ENCODE peak calls at places on chromosomes 2 and 18, in nine cellular contexts. M, H, D, O, A, N, C, W and T are unnamed samples.

GRCh38 chr18:41113885-41114482 is 841.0 kb upstream of the PIK3C3 start:
- DNase-seq in M (peak; percentile 81), H (no peak), D (no peak), O (peak; percentile 85), A (no peak), N (no peak), C (peak; percentile 18), W (no peak), T (no peak)

GRCh38 chr18:63997041-63997440 is 27.2 kb downstream of the SERPINB8 start:
- DNase-seq in M (no peak), H (no peak), D (no peak), O (no peak), A (no peak), N (no peak), C (no peak), W (no peak), T (no peak)

GRCh38 chr2:223101340-223102039 is 49.5 kb downstream of the KCNE4 start:
- DNase-seq in M (peak; percentile 61), H (peak; percentile 73), D (peak; percentile 55), O (no peak), A (no peak), N (peak; percentile 4), C (peak; percentile 55), W (no peak), T (peak; percentile 82)

GRCh38 chr2:152483276-152483996 is 148.5 kb downstream of the FMNL2 start:
- DNase-seq in M (no peak), H (no peak), D (no peak), O (no peak), A (no peak), N (no peak), C (peak; percentile 53), W (no peak), T (no peak)

GRCh38 chr2:162574615-162575452 is 230.9 kb downstream of the GCA start:
- DNase-seq in M (no peak), H (peak; percentile 65), D (no peak), O (no peak), A (no peak), N (no peak), C (no peak), W (no peak), T (no peak)

GRCh38 chr2:205297846-205298245 is 384.5 kb upstream of the NRP2 start:
- DNase-seq in M (no peak), H (no peak), D (no peak), O (no peak), A (no peak), N (no peak), C (peak; percentile 25), W (no peak), T (no peak)

GRCh38 chr2:3203497-3204019 is 174.1 kb downstream of the EIPR1 start:
- DNase-seq in M (no peak), H (no peak), D (no peak), O (no peak), A (no peak), N (no peak), C (no peak), W (no peak), T (no peak)

GRCh38 chr2:18752667-18753422 is 163.5 kb upstream of the NT5C1B start:
- DNase-seq in M (peak; percentile 41), H (no peak), D (no peak), O (no peak), A (no peak), N (no peak), C (peak; percentile 24), W (no peak), T (peak; percentile 8)

GRCh38 chr18:28183418-28184078 is 6.6 kb upstream of the CDH2 start:
- DNase-seq in M (peak; percentile 39), H (no peak), D (no peak), O (peak; percentile 41), A (no peak), N (no peak), C (peak; percentile 46), W (no peak), T (no peak)

GRCh38 chr2:4869154-4869553 is 823.0 kb upstream of the SOX11 start:
- DNase-seq in M (no peak), H (no peak), D (no peak), O (no peak), A (no peak), N (no peak), C (no peak), W (no peak), T (no peak)
- H3K4me3 ChIP-seq in M (no peak overlapping the region), H (no peak overlapping the region), D (no peak overlapping the region), O (no peak overlapping the region), A (no peak overlapping the region), N (no peak overlapping the region), C (no peak overlapping the region), W (no peak overlapping the region), T (no peak overlapping the region)

DNA sequence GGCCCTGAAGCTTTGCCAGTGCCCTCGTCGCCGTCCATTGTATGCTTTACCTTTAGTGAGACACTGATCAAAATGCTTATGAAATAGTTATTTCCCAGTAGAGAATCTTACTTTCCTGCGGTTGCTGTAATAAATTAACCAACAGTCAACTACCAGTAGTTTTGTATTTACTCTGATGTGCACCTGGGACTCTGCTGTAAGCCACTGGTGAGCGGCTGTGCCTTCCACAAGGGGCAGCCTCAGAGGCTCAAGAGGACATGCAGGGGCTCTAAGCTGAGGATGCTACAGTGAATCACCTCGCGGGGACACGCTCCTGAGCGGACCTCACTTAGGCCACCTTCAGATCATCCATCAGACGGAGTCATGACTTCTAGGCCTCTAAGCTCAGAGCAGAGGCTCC is 71.7 kb downstream of the BIN1 start:
- DNase-seq in M (no peak), H (no peak), D (no peak), O (no peak), A (no peak), N (no peak), C (no peak), W (no peak), T (no peak)
- TF ChIP-seq CTCF in M (no peak), H (no peak), D (peak; percentile 9), O (no peak), A (no peak), N (no peak), C (no peak), W (no peak), T (no peak)

DNA sequence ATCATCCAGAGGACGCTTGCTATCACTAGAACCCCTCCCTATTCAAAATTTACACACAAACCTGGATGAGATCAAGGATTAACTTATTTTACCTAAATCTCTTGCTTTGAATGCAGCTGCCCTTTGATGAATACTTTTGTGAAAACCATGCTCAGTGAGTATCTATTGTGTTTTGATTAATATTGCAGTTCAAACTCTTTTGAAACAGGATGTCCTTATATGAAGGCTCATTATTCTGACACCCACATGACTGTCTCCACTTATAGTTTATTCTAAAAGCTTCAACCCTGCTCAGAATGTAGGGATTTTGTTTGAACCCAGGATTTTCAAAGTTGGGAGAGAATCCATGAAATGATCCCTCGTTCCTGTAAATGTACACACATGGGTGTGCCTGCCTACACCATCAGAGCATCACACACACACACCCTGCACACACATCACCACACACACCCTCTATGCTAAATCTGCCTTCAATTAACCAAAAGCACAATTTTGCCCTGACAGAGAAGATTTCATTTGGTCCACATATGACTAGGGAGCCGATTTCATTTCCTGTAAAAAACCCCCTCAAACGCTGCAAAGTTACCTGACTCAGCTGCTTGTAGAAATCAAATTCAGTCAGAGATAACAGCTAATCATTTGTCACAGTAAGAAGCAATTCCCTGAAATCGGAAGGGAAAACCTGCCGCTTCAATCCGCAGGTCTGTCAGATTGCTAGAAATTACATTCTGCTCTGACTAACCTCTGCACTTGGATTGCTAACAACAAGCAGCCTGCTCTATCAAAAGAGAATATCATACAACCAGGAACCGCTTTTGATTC is 65.2 kb downstream of the ZEB2 start:
- DNase-seq in M (no peak), H (no peak), D (no peak), O (no peak), A (no peak), N (no peak), C (peak; percentile 29), W (no peak), T (peak; percentile 28)
- H3K4me3 ChIP-seq in M (no peak overlapping the region), H (no peak overlapping the region), D (no peak overlapping the region), O (no peak overlapping the region), A (peak overlapping the region; percentile 9), N (no peak overlapping the region), C (no peak overlapping the region), W (peak overlapping the region; percentile 18), T (no peak overlapping the region)

DNA sequence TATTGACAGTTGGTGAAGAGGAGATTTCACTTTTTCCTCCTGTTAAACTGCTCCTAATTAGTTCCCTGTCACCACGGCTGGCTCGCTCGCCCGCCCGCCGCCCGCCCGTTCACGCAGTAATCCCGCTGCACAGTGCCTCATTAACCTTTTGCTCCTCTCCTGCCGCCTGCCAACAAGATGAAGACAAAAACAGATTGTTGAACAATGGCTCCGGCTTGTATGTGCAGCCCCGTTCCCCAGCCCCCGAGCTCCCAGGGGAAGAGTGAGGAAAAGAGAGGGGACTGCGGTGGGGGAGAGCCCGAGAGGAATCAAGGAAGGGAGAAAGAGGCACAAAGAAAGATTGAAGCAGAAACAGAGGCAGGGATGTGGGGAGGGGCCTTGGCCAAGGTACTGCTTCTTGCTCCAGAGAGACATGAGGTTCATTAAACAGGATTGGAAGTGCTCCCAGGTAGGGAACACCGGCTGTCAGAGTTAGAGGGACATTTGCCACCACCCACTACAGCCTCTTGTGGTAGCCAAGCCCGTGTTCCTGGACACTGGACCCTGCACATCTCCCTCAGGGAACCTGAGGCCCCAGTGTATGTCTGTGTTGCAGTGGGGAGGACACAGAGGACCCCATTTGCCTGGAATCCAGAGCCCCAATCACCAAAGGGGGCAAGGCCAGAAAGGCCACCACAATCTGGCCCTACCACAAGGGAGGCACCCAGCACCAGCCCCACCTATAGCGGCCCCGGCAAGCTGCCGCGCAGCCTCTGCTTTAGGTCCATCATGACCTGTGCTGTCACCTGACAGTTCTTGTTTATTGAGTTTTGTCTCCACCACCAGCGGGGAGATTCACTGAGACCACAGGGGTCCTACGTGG is 38.1 kb downstream of the EMX1 start:
- DNase-seq in M (no peak), H (no peak), D (peak; percentile 93), O (no peak), A (no peak), N (no peak), C (no peak), W (no peak), T (no peak)
- TF ChIP-seq CTCF in M (no peak), H (no peak), D (no peak), O (no peak), A (no peak), N (no peak), C (no peak), W (no peak), T (no peak)